ENCODE peak calls at places on chromosome 9, in seven cellular contexts. V, D, M, S, N, F and W are unnamed samples.
A peak's percentile ranks its signal among the peaks of the same experiment; 100 is the strongest.

GRCh38 chr9:77839459-77840140 is 191.5 kb upstream of the GNA14 start:
- DNase-seq in V (peak; percentile 31), D (no peak), M (peak; percentile 59), S (no peak), N (no peak), F (no peak), W (no peak)

GRCh38 chr9:117184173-117184572 is 230.7 kb downstream of the ASTN2 start:
- DNase-seq in V (no peak), D (no peak), M (no peak), S (no peak), N (no peak), F (no peak), W (peak; percentile 20)

GRCh38 chr9:89743216-89743575 is 138.4 kb downstream of the GADD45G start:
- DNase-seq in V (no peak), D (no peak), M (no peak), S (no peak), N (no peak), F (no peak), W (no peak)

GRCh38 chr9:125106285-125106893 is 36.9 kb downstream of the SCAI start:
- DNase-seq in V (no peak), D (no peak), M (peak; percentile 75), S (no peak), N (no peak), F (no peak), W (no peak)

GRCh38 chr9:95623614-95624013 is 106.8 kb upstream of the PTCH1 start:
- DNase-seq in V (no peak), D (no peak), M (no peak), S (no peak), N (no peak), F (no peak), W (no peak)

GRCh38 chr9:71490810-71491209 is 277.5 kb downstream of the CEMIP2 start:
- DNase-seq in V (no peak), D (peak; percentile 2), M (no peak), S (no peak), N (no peak), F (no peak), W (peak; percentile 56)

GRCh38 chr9:28093141-28093540 is 519.9 kb upstream of the C9orf72 start:
- DNase-seq in V (no peak), D (no peak), M (no peak), S (no peak), N (no peak), F (no peak), W (no peak)

GRCh38 chr9:27247756-27248155 is 49.2 kb downstream of the EQTN start:
- DNase-seq in V (peak; percentile 43), D (peak; percentile 56), M (no peak), S (no peak), N (peak; percentile 31), F (peak; percentile 8), W (peak; percentile 79)

GRCh38 chr9:89606049-89606481 is 1.3 kb downstream of the GADD45G start:
- DNase-seq in V (no peak), D (peak; percentile 38), M (no peak), S (no peak), N (peak; percentile 43), F (peak; percentile 66), W (peak; percentile 88)

GRCh38 chr9:126788631-126789349 is 16.1 kb upstream of the ZBTB43 start:
- DNase-seq in V (no peak), D (no peak), M (no peak), S (no peak), N (no peak), F (no peak), W (no peak)